ENCODE peak calls at places on chromosomes 2 and 18, in eight cellular contexts. C is IMR-90, J is A549, U is tibial nerve, E is uterus, O is spleen, G is right lobe of liver, Z is upper lobe of left lung. K is an unnamed sample.

GRCh38 chr2:58512878-58513277 is 271.8 kb upstream of the FANCL start:
- DNase-seq in Z (no peak), U (no peak), J (no peak), C (no peak), O (no peak), G (no peak), E (no peak), K (no peak)

GRCh38 chr2:127175821-127176354 is 44.2 kb downstream of the CYP27C1 start:
- DNase-seq in U (peak), E (peak), J (no peak), C (peak), G (no peak), Z (peak), O (peak), K (peak)

GRCh38 chr2:225414902-225415301 is 15.4 kb downstream of the NYAP2 start:
- DNase-seq in G (no peak), J (no peak), C (no peak), E (no peak), O (no peak), U (no peak), Z (no peak), K (no peak)

GRCh38 chr2:26938399-26938798 is 32.0 kb upstream of the MAPRE3 start:
- DNase-seq in U (no peak), J (no peak), O (no peak), Z (no peak), E (no peak), G (no peak), C (no peak), K (peak)

GRCh38 chr2:165682546-165682945 is 111.5 kb downstream of the GALNT3 start:
- DNase-seq in U (no peak), O (no peak), E (no peak), G (no peak), Z (no peak), J (no peak), C (no peak), K (no peak)

GRCh38 chr2:38635139-38635538 is 30.8 kb upstream of the GALM start:
- DNase-seq in G (no peak), E (no peak), U (no peak), C (no peak), O (no peak), Z (no peak), J (no peak), K (no peak)

GRCh38 chr2:15991231-15991630 is 50.9 kb downstream of the MYCN start:
- DNase-seq in J (no peak), O (no peak), E (no peak), G (no peak), Z (no peak), U (no peak), C (no peak), K (no peak)

GRCh38 chr2:122710049-122710448 is 954.6 kb downstream of the TSN start:
- DNase-seq in O (no peak), Z (no peak), E (no peak), G (peak), C (no peak), J (no peak), U (no peak), K (no peak)

GRCh38 chr2:11658208-11658607 is 11.8 kb downstream of the NTSR2 start:
- DNase-seq in O (peak), Z (no peak), G (no peak), U (no peak), C (no peak), E (no peak), J (no peak), K (peak)

GRCh38 chr2:223075301-223076270 is 23.6 kb downstream of the KCNE4 start:
- DNase-seq in O (no peak), C (peak), E (no peak), U (no peak), Z (no peak), J (no peak), G (no peak), K (no peak)

GRCh38 chr2:126808929-126809328 is 89.8 kb upstream of the TEX51 start:
- DNase-seq in O (no peak), Z (no peak), G (no peak), C (no peak), E (no peak), U (no peak), J (no peak), K (no peak)

GRCh38 chr18:46485675-46486200 is 171.3 kb downstream of the LOXHD1 start:
- DNase-seq in J (no peak), C (no peak), U (no peak), E (no peak), O (no peak), Z (no peak), G (no peak), K (no peak)

GRCh38 chr18:79846936-79847557 is 49.3 kb downstream of the KCNG2 start:
- DNase-seq in E (no peak), U (no peak), O (peak), C (no peak), Z (no peak), G (no peak), J (no peak), K (no peak)

GRCh38 chr18:49640741-49641140 is 78.9 kb downstream of the LIPG start:
- DNase-seq in O (no peak), E (no peak), G (no peak), J (no peak), C (no peak), Z (no peak), U (no peak), K (peak)

GRCh38 chr2:52831216-52831615 is 936.4 kb upstream of the CHAC2 start:
- DNase-seq in U (no peak), E (no peak), O (no peak), J (no peak), G (no peak), Z (no peak), C (no peak), K (no peak)

GRCh38 chr2:212227755-212228154 is 310.8 kb downstream of the ERBB4 start:
- DNase-seq in E (no peak), O (no peak), J (no peak), U (peak), Z (peak), G (peak), C (peak), K (peak)

GRCh38 chr18:4734903-4735302 is 279.8 kb upstream of the DLGAP1 start:
- DNase-seq in O (no peak), C (no peak), J (no peak), G (no peak), U (no peak), E (no peak), Z (no peak), K (no peak)

GRCh38 chr2:8475349-8476045 is 206.4 kb upstream of the ID2 start:
- DNase-seq in C (no peak), G (no peak), O (no peak), E (no peak), Z (no peak), J (no peak), U (no peak), K (no peak)

GRCh38 chr2:174484573-174484972 is 2.3 kb downstream of the GPR155 start:
- DNase-seq in O (no peak), Z (no peak), U (no peak), C (no peak), E (no peak), J (no peak), G (no peak), K (no peak)

GRCh38 chr2:32798841-32799240 is 147.9 kb upstream of the LTBP1 start:
- DNase-seq in G (no peak), O (no peak), Z (no peak), E (no peak), C (peak), J (no peak), U (no peak), K (no peak)

GRCh38 chr2:159126653-159127052 is 158.2 kb downstream of the TANC1 start:
- DNase-seq in Z (no peak), E (no peak), O (no peak), J (no peak), U (no peak), C (peak), G (no peak), K (no peak)

GRCh38 chr2:230684222-230685164 is 28.1 kb upstream of the CAB39 start:
- DNase-seq in U (no peak), J (peak), C (peak), Z (no peak), O (no peak), G (no peak), E (no peak), K (no peak)

GRCh38 chr2:153872311-153873061 is 764 bp downstream of the GALNT13 start:
- DNase-seq in G (no peak), E (no peak), C (no peak), Z (no peak), U (no peak), O (peak), J (no peak), K (no peak)

GRCh38 chr2:153388246-153388645 is 90.3 kb downstream of the RPRM start:
- DNase-seq in U (no peak), G (no peak), E (peak), Z (no peak), O (no peak), C (no peak), J (no peak), K (no peak)

GRCh38 chr2:220044383-220044782 is 417.0 kb downstream of the SLC4A3 start:
- DNase-seq in G (no peak), O (no peak), C (no peak), E (no peak), U (no peak), Z (no peak), J (no peak), K (no peak)

GRCh38 chr2:222518570-222519381 is 94.4 kb downstream of the SGPP2 start:
- DNase-seq in J (no peak), C (no peak), U (peak), E (no peak), Z (peak), O (no peak), G (no peak), K (peak)

GRCh38 chr18:64592246-64592645 is 443.4 kb upstream of the LINC00305 start:
- DNase-seq in G (no peak), O (no peak), U (no peak), Z (no peak), E (no peak), C (no peak), J (no peak), K (no peak)

GRCh38 chr2:112055833-112056625 is 960 bp downstream of the TMEM87B start:
- DNase-seq in Z (peak), G (peak), J (peak), U (peak), C (peak), O (no peak), E (peak), K (peak)

GRCh38 chr2:74385396-74385795 is 5.3 kb upstream of the DCTN1 start:
- DNase-seq in C (no peak), J (no peak), Z (no peak), G (no peak), O (no peak), U (no peak), E (no peak), K (peak)

GRCh38 chr2:73112026-73112912 is 479 bp downstream of the RAB11FIP5 start:
- DNase-seq in O (peak), G (no peak), J (no peak), U (no peak), Z (peak), C (peak), E (no peak), K (no peak)

GRCh38 chr2:101267671-101268656 is 15.3 kb downstream of the CNOT11 start:
- DNase-seq in Z (no peak), E (no peak), O (no peak), G (no peak), U (no peak), C (no peak), J (no peak), K (peak)

GRCh38 chr2:127401757-127402695 is 14.3 kb upstream of the MAP3K2 start:
- DNase-seq in Z (no peak), G (no peak), J (no peak), E (no peak), C (peak), O (peak), U (no peak), K (no peak)

GRCh38 chr2:16148632-16149348 is 208.4 kb downstream of the MYCN start:
- DNase-seq in U (peak), E (no peak), J (no peak), G (no peak), C (no peak), O (no peak), Z (no peak), K (peak)

GRCh38 chr2:199757466-199757865 is 93.5 kb downstream of the FTCDNL1 start:
- DNase-seq in J (no peak), O (no peak), Z (peak), C (no peak), U (no peak), E (no peak), G (peak), K (no peak)

GRCh38 chr2:239803102-239803763 is 221.9 kb downstream of the NDUFA10 start:
- DNase-seq in J (no peak), E (no peak), O (no peak), U (no peak), G (no peak), C (no peak), Z (no peak), K (no peak)

GRCh38 chr2:239966029-239966847 is 58.9 kb downstream of the NDUFA10 start:
- DNase-seq in O (peak), C (no peak), G (no peak), Z (no peak), J (no peak), E (no peak), U (no peak), K (peak)

GRCh38 chr2:240662681-240663080 is 20.0 kb downstream of the AQP12B start:
- DNase-seq in Z (no peak), E (no peak), G (no peak), J (no peak), C (no peak), U (no peak), O (no peak), K (no peak)

GRCh38 chr2:18641823-18642222 is 52.5 kb upstream of the NT5C1B start:
- DNase-seq in Z (no peak), C (no peak), U (no peak), E (no peak), G (no peak), O (no peak), J (no peak), K (no peak)

GRCh38 chr2:32559136-32559535 is 68.7 kb upstream of the TTC27 start:
- DNase-seq in C (peak), E (peak), O (no peak), J (no peak), U (no peak), G (no peak), Z (peak), K (no peak)

DNA sequence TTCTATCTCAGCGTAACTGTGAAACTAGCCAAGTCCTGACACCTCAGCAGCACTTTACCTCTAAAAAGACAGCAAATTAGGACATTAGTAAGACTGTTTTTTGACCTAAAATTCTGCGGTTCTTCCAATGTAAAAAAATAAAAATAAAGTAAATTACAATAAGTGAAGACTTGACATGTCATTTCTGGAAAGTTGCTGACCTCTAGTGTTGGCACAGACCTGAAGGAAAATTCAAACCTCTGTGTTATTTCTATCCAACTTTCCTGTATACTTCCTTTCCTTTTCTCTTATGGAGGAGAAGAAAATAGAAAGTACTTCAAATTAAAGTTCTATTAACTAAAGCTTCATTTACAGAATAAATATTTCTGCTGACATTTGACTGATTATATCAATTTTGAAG is 110.6 kb downstream of the TMEM182 start:
- DNase-seq in Z (no peak), U (no peak), C (no peak), J (no peak), G (no peak), E (no peak), O (no peak), K (no peak)
- TF ChIP-seq CTCF in Z (no peak), U (peak), C (no peak), J (peak), G (no peak), E (no peak), O (no peak), K (no peak)

DNA sequence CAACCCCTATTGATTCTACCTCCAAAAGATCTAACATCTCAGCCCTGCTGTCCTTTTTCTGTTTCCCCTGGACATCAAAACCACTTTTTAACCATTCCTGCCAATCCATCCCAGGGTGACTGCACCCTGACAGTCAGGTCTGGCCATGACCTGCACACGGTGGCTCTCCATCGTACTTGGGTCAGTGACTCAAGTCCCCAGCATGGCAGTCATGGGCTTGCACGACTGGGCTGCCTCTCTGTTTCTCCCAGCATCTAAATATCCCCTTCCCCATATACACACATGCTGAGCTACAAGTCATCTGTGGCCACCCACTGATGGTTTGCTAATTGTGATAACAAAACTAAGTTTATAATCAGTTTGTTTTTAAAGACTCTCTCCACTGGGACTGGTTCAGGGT is 6.6 kb downstream of the NCK2 start:
- DNase-seq in Z (no peak), O (no peak), U (no peak), C (no peak), E (no peak), G (no peak), J (no peak), K (no peak)
- TF ChIP-seq POLR2A in Z (no peak), O (no peak), U (no peak), C (no peak), E (no peak), G (no peak), J (no peak), K (no peak)

DNA sequence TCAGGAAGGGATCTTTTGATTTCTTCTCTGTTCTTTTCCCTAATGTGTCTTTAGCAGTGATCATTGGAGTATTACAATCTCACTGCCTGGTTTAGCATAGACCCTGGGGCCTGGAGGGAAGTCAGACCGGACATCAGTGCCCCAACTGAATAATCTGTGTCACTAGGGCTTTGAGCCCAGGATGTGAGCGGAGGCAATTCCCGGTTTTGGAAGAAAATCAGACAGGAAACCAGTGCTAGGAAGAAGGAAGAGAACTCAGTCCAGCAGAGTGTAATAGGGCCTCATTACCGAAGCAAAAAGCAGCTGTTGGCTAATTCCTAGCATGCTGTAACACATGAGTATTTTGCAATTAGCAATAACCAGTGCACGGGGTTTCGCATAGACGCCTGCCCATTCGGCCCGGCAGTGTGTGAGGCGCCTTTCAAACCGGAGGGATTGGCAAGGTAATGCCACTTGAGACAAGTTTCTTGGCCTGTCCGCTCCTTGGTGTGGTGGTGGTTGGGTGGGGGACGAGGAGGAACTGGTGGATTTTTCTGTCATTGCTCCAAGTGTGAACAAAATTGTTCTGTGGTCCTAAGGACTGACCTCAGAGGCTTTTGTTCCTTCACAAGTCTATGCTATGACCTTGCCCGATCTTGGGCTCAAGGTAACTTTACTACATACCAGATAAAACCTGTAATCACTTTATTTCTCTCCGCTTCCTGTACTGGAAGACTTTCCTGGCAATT is 2.8 kb downstream of the FOSL2 start:
- DNase-seq in J (no peak), G (no peak), O (no peak), U (peak), C (peak), Z (peak), E (peak), K (peak)
- H3K4me3 ChIP-seq in J (peak), G (peak), O (peak), U (peak), C (peak), Z (peak), E (peak), K (peak)

GRCh38 chr18:12278765-12279682 is 24.9 kb downstream of the CIDEA start:
- DNase-seq in E (peak), O (no peak), J (no peak), G (peak), U (peak), C (peak), Z (peak), K (peak)
- TF ChIP-seq CTCF in E (peak), O (no peak), J (no peak), G (no peak), U (no peak), C (peak), Z (no peak), K (no peak)

GRCh38 chr2:227188292-227188691 is 23.9 kb downstream of the COL4A3 start:
- DNase-seq in J (no peak), Z (peak), C (peak), G (no peak), U (no peak), O (no peak), E (peak), K (no peak)
- TF ChIP-seq POLR2A in J (no peak), Z (no peak), C (no peak), G (no peak), U (no peak), O (no peak), E (no peak), K (no peak)

DNA sequence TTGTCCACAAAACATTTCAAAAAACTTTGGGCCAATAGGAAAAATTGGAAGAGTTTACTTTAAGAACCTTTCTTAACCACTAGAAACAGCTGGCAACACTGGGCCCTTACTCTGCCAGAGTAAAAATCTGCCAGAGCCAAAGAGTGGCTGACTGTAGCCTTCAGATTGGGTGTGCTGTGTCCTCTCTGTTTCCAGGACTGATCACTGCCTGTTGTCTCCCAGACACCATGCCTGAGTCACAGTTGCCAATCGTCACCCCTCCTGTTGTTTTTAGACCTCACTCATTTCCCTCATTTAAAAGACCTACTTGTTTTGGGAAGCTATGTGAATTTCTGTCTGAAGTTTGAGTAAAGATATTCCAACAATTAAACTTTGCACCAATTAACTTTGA is 159.1 kb downstream of the PPP1R1C start:
- DNase-seq in E (no peak), O (no peak), J (no peak), C (no peak), Z (no peak), U (no peak), G (no peak), K (no peak)
- H3K4me3 ChIP-seq in E (no peak), O (no peak), J (no peak), C (no peak), Z (no peak), U (no peak), G (no peak), K (no peak)

DNA sequence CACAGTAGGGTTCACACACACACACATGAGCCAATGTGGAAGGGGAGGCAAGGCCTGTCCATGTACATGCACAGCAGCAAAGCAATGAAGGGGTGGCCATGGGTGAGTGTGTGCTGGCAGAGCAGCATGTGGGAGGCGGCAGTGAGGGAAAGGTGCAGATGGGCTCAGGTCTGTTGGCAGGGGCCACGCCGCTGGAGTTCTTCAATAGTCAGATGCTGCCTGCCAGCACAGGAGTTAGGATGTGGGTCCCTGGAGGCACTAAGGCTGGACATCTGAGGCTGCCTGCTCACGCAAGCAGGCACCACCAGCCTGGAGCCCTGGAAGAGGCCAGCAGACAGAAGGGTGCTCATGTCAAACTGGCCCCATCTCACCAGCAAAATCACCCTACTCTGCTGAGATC is 1304.9 kb downstream of the DSC3 start:
- DNase-seq in E (no peak), U (no peak), O (peak), Z (no peak), C (no peak), J (no peak), G (no peak), K (no peak)
- TF ChIP-seq CTCF in E (no peak), U (no peak), O (no peak), Z (no peak), C (no peak), J (no peak), G (no peak), K (no peak)